ENCODE peak calls at places on chromosome 6, in ten cellular contexts. X is neuronal stem cell, I is IMR-90, H is GM23248, O is MM.1S, D is SK-N-SH, E is HepG2, P is PC-3, M is A549, S is GM23338. N is an unnamed sample.

GRCh38 chr6:75752365-75752764 is 3.3 kb downstream of the MYO6 start:
- DNase-seq in H (peak; percentile 26), D (no peak), X (no peak), O (peak; percentile 19), S (no peak), E (peak; percentile 17), P (peak; percentile 77), I (peak; percentile 24), M (no peak), N (peak; percentile 55)

GRCh38 chr6:12065321-12066140 is 53.4 kb downstream of the HIVEP1 start:
- DNase-seq in O (no peak), H (no peak), D (no peak), E (no peak), M (no peak), X (no peak), I (no peak), S (peak; percentile 37), P (no peak), N (peak; percentile 15)

GRCh38 chr6:44297063-44298038 is 15.8 kb downstream of the AARS2 start:
- DNase-seq in P (peak; percentile 16), D (peak; percentile 89), H (peak; percentile 65), I (peak; percentile 29), M (no peak), S (peak; percentile 82), X (peak; percentile 51), E (no peak), O (no peak), N (no peak)

GRCh38 chr6:10393544-10394225 is 21.2 kb downstream of the TFAP2A start:
- DNase-seq in E (no peak), M (no peak), I (no peak), P (no peak), X (peak; percentile 12), O (no peak), H (no peak), S (no peak), D (no peak), N (no peak)

GRCh38 chr6:34414999-34415858 is 10.6 kb downstream of the RPS10 start:
- DNase-seq in E (peak; percentile 99), P (peak; percentile 72), X (no peak), D (peak; percentile 47), I (peak; percentile 65), M (peak; percentile 76), S (peak; percentile 33), H (peak; percentile 79), O (peak; percentile 36), N (peak; percentile 83)

GRCh38 chr6:155958550-155958949 is 502.9 kb upstream of the NOX3 start:
- DNase-seq in X (no peak), P (peak; percentile 3), I (no peak), D (no peak), H (no peak), S (no peak), E (no peak), M (no peak), O (no peak), N (no peak)

GRCh38 chr6:127812985-127813681 is 87.7 kb downstream of the THEMIS start:
- DNase-seq in H (peak; percentile 5), X (no peak), I (no peak), M (no peak), P (no peak), E (no peak), D (no peak), S (no peak), O (no peak), N (no peak)

GRCh38 chr6:85404497-85405174 is 45.2 kb upstream of the NT5E start:
- DNase-seq in S (no peak), O (no peak), P (peak; percentile 94), M (peak; percentile 90), H (peak; percentile 96), X (no peak), E (peak; percentile 82), D (no peak), I (peak; percentile 95), N (peak; percentile 96)

GRCh38 chr6:114541794-114542193 is 199.0 kb upstream of the HS3ST5 start:
- DNase-seq in X (no peak), M (no peak), I (no peak), P (no peak), H (no peak), O (no peak), S (no peak), E (no peak), D (no peak), N (no peak)

GRCh38 chr6:13536796-13537526 is 37.4 kb upstream of the SIRT5 start:
- DNase-seq in E (no peak), S (no peak), H (peak; percentile 54), X (no peak), P (no peak), O (no peak), D (no peak), M (no peak), I (no peak), N (no peak)

GRCh38 chr6:37696220-37696840 is 1.4 kb downstream of the MDGA1 start:
- DNase-seq in E (no peak), P (peak; percentile 41), I (peak; percentile 49), D (peak; percentile 66), O (no peak), M (no peak), X (no peak), H (peak; percentile 79), S (peak; percentile 56), N (peak; percentile 63)

GRCh38 chr6:17281100-17281496 is at the start of gene RBM24:
- DNase-seq in D (peak; percentile 78), P (peak; percentile 78), H (peak; percentile 89), X (peak; percentile 78), M (peak; percentile 82), E (peak; percentile 66), I (peak; percentile 79), S (peak; percentile 80), O (peak; percentile 45), N (peak; percentile 80)

GRCh38 chr6:106973018-106973840 is 1.3 kb downstream of the CD24 start:
- DNase-seq in O (no peak), X (peak; percentile 37), I (no peak), S (peak; percentile 66), D (peak; percentile 79), E (no peak), M (no peak), P (no peak), H (no peak), N (peak; percentile 6)

GRCh38 chr6:42451146-42451594 is 556 bp downstream of the TRERF1 start:
- DNase-seq in S (no peak), I (no peak), O (peak; percentile 12), H (peak; percentile 50), X (no peak), P (no peak), E (no peak), D (no peak), M (no peak), N (no peak)

GRCh38 chr6:4322846-4323309 is 187.5 kb upstream of the ECI2 start:
- DNase-seq in O (no peak), M (peak; percentile 45), D (no peak), X (no peak), P (peak; percentile 29), S (no peak), H (peak; percentile 35), I (peak; percentile 26), E (no peak), N (peak; percentile 43)

GRCh38 chr6:163412345-163412744 is 2.2 kb upstream of the QKI start:
- DNase-seq in S (no peak), O (no peak), I (no peak), D (peak; percentile 40), P (no peak), M (no peak), X (no peak), E (no peak), H (peak; percentile 22), N (no peak)
- H3K4me2 ChIP-seq in S (peak overlapping the region; percentile 76), O (no peak overlapping the region), I (peak overlapping the region; percentile 96), D (peak overlapping the region; percentile 88), P (peak overlapping the region; percentile 87), M (peak overlapping the region; percentile 83), X (peak overlapping the region; percentile 60), E (peak overlapping the region; percentile 69), H (peak overlapping the region; percentile 99), N (peak overlapping the region; percentile 69)

GRCh38 chr6:23457321-23457720 is 668.7 kb upstream of the NRSN1 start:
- DNase-seq in I (no peak), D (no peak), H (no peak), O (no peak), M (no peak), S (no peak), P (peak; percentile 6), E (no peak), X (no peak), N (no peak)

GRCh38 chr6:23455754-23456153 is 670.3 kb upstream of the NRSN1 start:
- DNase-seq in I (no peak), E (no peak), X (no peak), O (no peak), P (no peak), H (no peak), D (no peak), M (no peak), S (no peak), N (no peak)

GRCh38 chr6:23456396-23456795 is 669.6 kb upstream of the NRSN1 start:
- DNase-seq in S (no peak), E (no peak), X (no peak), P (no peak), D (no peak), M (no peak), H (no peak), O (peak; percentile 69), I (peak; percentile 21), N (no peak)

GRCh38 chr6:23454090-23454998 is 671.7 kb upstream of the NRSN1 start:
- DNase-seq in O (no peak), P (peak; percentile 86), S (no peak), H (peak; percentile 16), X (no peak), I (peak; percentile 75), M (peak; percentile 5), E (no peak), D (no peak), N (peak; percentile 10)
- H3K4me2 ChIP-seq in O (no peak overlapping the region), P (peak overlapping the region; percentile 14), S (no peak overlapping the region), H (no peak overlapping the region), X (no peak overlapping the region), I (no peak overlapping the region), M (no peak overlapping the region), E (no peak overlapping the region), D (no peak overlapping the region), N (no peak overlapping the region)

GRCh38 chr6:139839506-139840156 is 465.2 kb upstream of the CITED2 start:
- DNase-seq in S (no peak), O (no peak), I (no peak), M (no peak), X (no peak), H (peak; percentile 51), D (no peak), P (no peak), E (no peak), N (no peak)
- H3K4me2 ChIP-seq in S (no peak overlapping the region), O (peak overlapping the region; percentile 48), I (peak overlapping the region; percentile 73), M (no peak overlapping the region), X (no peak overlapping the region), H (peak overlapping the region; percentile 61), D (peak overlapping the region; percentile 43), P (peak overlapping the region; percentile 13), E (peak overlapping the region; percentile 43), N (peak overlapping the region; percentile 69)

DNA sequence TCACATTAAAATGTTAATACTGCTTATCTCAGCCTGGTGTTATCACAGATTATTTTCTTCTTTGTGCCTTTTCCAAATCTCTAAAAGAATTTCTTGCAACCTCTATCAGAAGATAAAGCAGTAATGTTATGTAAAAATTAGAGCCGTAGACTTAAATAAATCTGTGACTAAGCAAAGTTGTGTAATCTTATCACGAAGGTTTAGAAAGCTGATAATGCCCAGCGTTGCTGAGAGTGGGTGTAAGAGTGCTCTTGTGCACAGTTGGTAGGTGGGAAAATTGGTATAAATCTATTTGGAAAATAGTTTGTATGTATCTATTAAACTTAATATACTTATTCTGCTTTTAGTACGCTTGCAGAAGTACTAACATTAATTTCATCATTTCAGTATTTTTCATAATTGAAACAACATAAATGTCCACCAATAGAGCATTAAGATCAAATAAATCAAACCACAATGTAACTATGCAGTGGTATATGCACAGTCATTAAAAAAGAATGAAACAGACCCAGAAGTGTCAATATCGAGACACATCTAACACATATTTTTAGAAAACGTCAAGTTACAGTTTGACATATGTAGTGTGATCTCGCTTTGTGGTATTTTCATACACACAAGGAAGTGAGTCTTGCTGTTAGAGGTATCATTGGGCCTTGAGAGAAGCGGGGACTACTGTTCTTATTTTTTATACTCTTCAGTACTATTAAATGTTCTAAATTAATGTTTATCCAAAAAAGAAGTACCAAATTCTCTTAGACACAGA is 54.4 kb upstream of the PBOV1 start:
- DNase-seq in X (no peak), M (no peak), S (no peak), E (no peak), H (no peak), P (no peak), O (no peak), D (no peak), I (peak; percentile 45), N (no peak)
- H3K4me2 ChIP-seq in X (no peak overlapping the region), M (no peak overlapping the region), S (no peak overlapping the region), E (no peak overlapping the region), H (no peak overlapping the region), P (no peak overlapping the region), O (no peak overlapping the region), D (no peak overlapping the region), I (no peak overlapping the region), N (no peak overlapping the region)

N was measured in fibroblast of lung.